ENCODE peak calls at places on chromosome 14, in seven cellular contexts. Q is fibroblast of lung; K is cardiac muscle cell; M is sigmoid colon; X is uterus; C is transverse colon; W is CD8-positive, alpha-beta T cell. V is an unnamed sample. For H3K36me3 and H3K4me1, the result is how much of the 10 kb centered on the place peaks cover.

GRCh38 chr14:77832301-77832700 is 32.4 kb downstream of the ADCK1 start:
- DNase-seq in W (no peak), K (no peak), X (no peak), Q (no peak), C (no peak), M (no peak), V (no peak)

GRCh38 chr14:99734406-99735051 is 50.4 kb downstream of the CYP46A1 start:
- DNase-seq in W (no peak), X (peak), Q (no peak), C (peak), K (no peak), M (peak), V (peak)

GRCh38 chr14:97995571-97995970 is 1198.4 kb downstream of the VRK1 start:
- DNase-seq in K (no peak), X (no peak), W (no peak), C (no peak), M (no peak), Q (no peak), V (no peak)

GRCh38 chr14:96804821-96805374 is 7.7 kb downstream of the VRK1 start:
- DNase-seq in K (no peak), M (no peak), Q (peak), C (no peak), X (no peak), W (no peak), V (no peak)

GRCh38 chr14:80658733-80659132 is 282.8 kb downstream of the CEP128 start:
- DNase-seq in W (no peak), Q (no peak), M (no peak), K (no peak), X (no peak), C (no peak), V (no peak)

GRCh38 chr14:55052259-55052930 is 948 bp downstream of the MAPK1IP1L start:
- DNase-seq in M (no peak), W (no peak), Q (peak), X (no peak), K (no peak), C (no peak), V (no peak)

GRCh38 chr14:57209561-57209960 is 59.1 kb downstream of the EXOC5 start:
- DNase-seq in W (no peak), M (no peak), Q (peak), C (no peak), K (no peak), X (no peak), V (no peak)

GRCh38 chr14:56118611-56119181 is 485 bp downstream of the PELI2 start:
- DNase-seq in C (peak), W (no peak), X (peak), M (peak), K (no peak), Q (no peak), V (peak)

GRCh38 chr14:36129181-36129580 is 47.3 kb downstream of the PTCSC3 start:
- DNase-seq in X (no peak), Q (no peak), K (no peak), C (no peak), W (no peak), M (no peak), V (no peak)

GRCh38 chr14:78863143-78863542 is 693.0 kb downstream of the NRXN3 start:
- DNase-seq in C (no peak), K (peak), M (no peak), X (no peak), W (no peak), Q (peak), V (no peak)

GRCh38 chr14:23120405-23121251 is 1.6 kb upstream of the CEBPE start:
- DNase-seq in W (peak), C (peak), M (peak), Q (peak), X (peak), K (peak), V (peak)

GRCh38 chr14:32201816-32202467 is at the start of gene RNU6-7:
- DNase-seq in W (no peak), Q (peak), M (peak), C (peak), K (peak), X (peak), V (peak)

GRCh38 chr14:32202468-32202865 is 602 bp downstream of the RNU6-8 start:
- DNase-seq in W (no peak), M (no peak), K (peak), Q (peak), C (no peak), X (no peak), V (no peak)

GRCh38 chr14:32202941-32203882 is at the start of gene RNU6-8:
- DNase-seq in Q (peak), M (peak), X (peak), C (peak), K (peak), W (peak), V (peak)

GRCh38 chr14:32201196-32201815 is 539 bp upstream of the RNU6-7 start:
- DNase-seq in X (peak), W (peak), Q (peak), M (peak), K (peak), C (peak), V (peak)

DNA sequence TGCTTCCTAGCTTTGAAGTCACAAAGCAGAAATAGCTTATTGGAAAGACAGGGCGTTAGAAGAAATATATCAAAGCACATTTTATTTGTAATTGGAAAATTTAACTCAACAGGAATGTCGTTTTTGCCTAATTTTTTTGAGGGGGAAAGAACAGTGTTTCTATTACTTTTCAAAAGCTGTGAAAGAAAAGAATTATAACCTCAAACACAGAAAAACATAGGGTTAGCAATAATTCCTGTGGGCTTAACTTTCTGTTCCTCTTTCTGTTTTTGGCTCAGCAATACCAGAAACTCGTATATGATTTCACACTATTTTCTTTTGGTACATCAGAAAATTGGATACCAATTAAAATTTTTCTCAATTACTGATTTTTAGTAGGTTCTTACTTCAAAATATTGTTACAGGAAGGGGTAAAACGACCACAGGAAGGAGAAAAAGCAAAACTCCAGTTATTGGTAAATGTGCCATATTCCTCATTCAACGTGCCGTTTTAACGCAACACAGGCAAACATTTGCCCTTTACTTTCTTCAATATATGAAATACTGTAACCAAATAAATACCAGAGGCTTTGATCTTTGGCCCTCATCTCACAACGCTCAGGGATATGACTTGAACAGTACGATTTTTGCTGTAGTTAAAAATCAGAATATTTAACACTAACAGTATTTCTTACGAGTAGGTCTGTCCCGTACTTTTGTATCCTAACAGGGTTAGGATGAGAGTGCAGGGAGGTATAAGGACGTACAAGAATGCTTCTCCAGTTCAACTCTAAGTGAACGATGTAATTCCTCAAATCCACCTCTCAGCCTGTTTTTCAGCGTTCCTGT is 1.3 kb upstream of the RNU6-7 start:
- DNase-seq in M (no peak), K (no peak), X (no peak), W (no peak), C (no peak), Q (no peak), V (no peak)
- H3K36me3 ChIP-seq in M (under half), K (under half), X (under half), W (under half), C (under half), Q (under half), V (under half)

GRCh38 chr14:86055512-86055911 is 525.6 kb downstream of the FLRT2 start:
- DNase-seq in X (no peak), M (no peak), W (no peak), Q (peak), K (no peak), C (no peak), V (no peak)
- TF ChIP-seq CTCF in X (no peak), M (no peak), W (no peak), Q (peak), K (no peak), C (no peak), V (no peak)

GRCh38 chr14:67359775-67360468 is at the start of the genes ATP6V1D and EIF2S1:
- DNase-seq in Q (peak), K (peak), X (peak), W (peak), C (peak), M (peak), V (peak)

GRCh38 chr14:67357583-67358354 is 1.8 kb downstream of the ATP6V1D start:
- DNase-seq in X (no peak), Q (no peak), W (no peak), M (no peak), C (no peak), K (no peak), V (no peak)

GRCh38 chr14:67359319-67359774 is 257 bp downstream of the ATP6V1D start:
- DNase-seq in M (peak), W (no peak), X (no peak), C (peak), Q (peak), K (peak), V (no peak)

GRCh38 chr14:67360469-67361206 is 510 bp downstream of the EIF2S1 start:
- DNase-seq in W (no peak), X (no peak), C (no peak), Q (no peak), K (no peak), M (no peak), V (no peak)

GRCh38 chr14:67358914-67359313 is 690 bp downstream of the ATP6V1D start:
- DNase-seq in M (no peak), W (no peak), Q (no peak), C (no peak), X (no peak), K (no peak), V (no peak)
- H3K4me1 ChIP-seq in M (under half), W (under half), Q (under half), C (half or more), X (under half), K (under half), V (under half)

GRCh38 chr14:72943876-72944430 is 17.7 kb downstream of the DCAF4 start:
- DNase-seq in K (no peak), Q (no peak), M (no peak), W (no peak), C (no peak), X (no peak), V (no peak)
- H3K36me3 ChIP-seq in K (under half), Q (under half), M (under half), W (under half), C (under half), X (under half), V (under half)

GRCh38 chr14:105020815-105021655 is at the start of gene CDCA4:
- DNase-seq in W (peak), C (peak), X (peak), K (peak), M (peak), Q (peak), V (peak)

GRCh38 chr14:105018414-105018813 is 2.5 kb downstream of the CDCA4 start:
- DNase-seq in C (no peak), K (no peak), Q (no peak), W (no peak), M (no peak), X (no peak), V (no peak)

GRCh38 chr14:105021656-105022275 is 883 bp upstream of the CDCA4 start:
- DNase-seq in M (no peak), X (peak), W (peak), Q (peak), C (peak), K (peak), V (no peak)

GRCh38 chr14:105022276-105022670 is 1.4 kb upstream of the CDCA4 start:
- DNase-seq in C (no peak), K (no peak), X (no peak), Q (no peak), W (no peak), M (no peak), V (no peak)

GRCh38 chr14:105019861-105020814 is 745 bp downstream of the CDCA4 start:
- DNase-seq in Q (no peak), K (peak), C (peak), W (peak), M (no peak), X (no peak), V (peak)
- TF ChIP-seq CTCF in Q (no peak), K (no peak), C (no peak), W (no peak), M (no peak), X (no peak), V (peak)

GRCh38 chr14:89955418-89956293 is at the start of gene TDP1:
- DNase-seq in C (peak), Q (peak), W (peak), X (peak), M (peak), K (peak), V (peak)
- H3K4me1 ChIP-seq in C (under half), Q (under half), W (under half), X (under half), M (under half), K (under half), V (under half)

DNA sequence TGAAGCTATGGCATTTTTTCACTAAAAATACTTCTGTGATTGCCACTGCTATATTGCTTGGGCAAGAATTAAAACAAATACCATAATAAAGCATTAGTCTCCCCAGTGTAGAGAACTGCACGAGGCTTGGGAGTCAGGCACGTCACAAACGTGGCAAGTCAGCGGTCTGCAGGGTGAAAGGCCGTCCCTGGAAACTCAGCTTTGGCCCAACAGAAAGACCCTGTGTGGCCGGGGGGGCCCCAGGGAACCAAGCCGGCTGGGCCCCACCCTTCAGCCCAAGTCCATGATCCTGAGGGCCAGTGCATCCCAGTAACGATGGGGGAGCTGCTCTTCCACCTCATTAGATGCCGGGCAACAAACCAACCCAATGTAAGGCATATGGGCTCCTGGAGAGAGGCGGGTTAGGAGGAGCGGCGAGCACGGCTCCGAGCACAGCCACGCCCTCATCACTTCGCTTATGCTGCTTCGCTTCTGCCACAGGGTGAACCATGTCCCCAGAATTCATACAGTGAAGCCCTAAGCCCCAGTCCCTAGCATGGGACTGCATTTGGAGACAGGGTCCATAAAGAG is 50.9 kb upstream of the GPR68 start:
- DNase-seq in C (no peak), Q (no peak), X (no peak), K (no peak), M (no peak), W (no peak), V (no peak)
- H3K36me3 ChIP-seq in C (under half), Q (under half), X (under half), K (under half), M (under half), W (half or more), V (under half)

GRCh38 chr14:91377700-91378652 is 39.6 kb downstream of the CCDC88C start:
- DNase-seq in Q (no peak), M (no peak), W (no peak), K (no peak), C (peak), X (no peak), V (no peak)
- TF ChIP-seq CTCF in Q (no peak), M (no peak), W (no peak), K (no peak), C (no peak), X (no peak), V (no peak)

DNA sequence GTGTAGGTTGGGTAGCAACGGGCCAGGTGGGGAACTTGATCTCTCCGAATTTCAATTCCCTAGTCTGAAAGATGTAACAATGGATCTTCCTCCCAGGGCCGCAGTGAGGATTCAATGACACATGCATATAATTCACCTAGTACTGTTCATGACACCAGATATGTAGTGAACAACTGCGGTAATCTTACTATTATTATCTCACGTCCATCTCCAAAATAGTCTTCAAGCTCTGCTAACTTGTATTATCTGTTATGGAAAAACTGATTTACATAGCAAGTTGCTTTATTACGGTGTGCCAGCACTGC is 26.4 kb downstream of the MOK start:
- DNase-seq in K (no peak), C (no peak), M (no peak), X (no peak), W (no peak), Q (no peak), V (no peak)
- H3K4me1 ChIP-seq in K (under half), C (under half), M (under half), X (under half), W (under half), Q (under half), V (under half)

GRCh38 chr14:69766984-69767368 is at the start of gene SRSF5:
- DNase-seq in Q (peak), K (peak), X (peak), M (peak), C (peak), W (peak), V (peak)
- H3K36me3 ChIP-seq in Q (under half), K (under half), X (under half), M (under half), C (under half), W (under half), V (under half)